ENCODE peak calls at places on chromosomes 16 and 17, in eight cellular contexts. D is astrocyte of the cerebellum, G is AG10803, Q is endodermal cell, E is tibial artery, A is heart right ventricle, Y is HFF-Myc, O is ovary. C is an unnamed sample.

GRCh38 chr17:7296189-7296861 is 1.9 kb upstream of the YBX2 start:
- DNase-seq in E (peak), G (peak), A (peak), Q (peak), Y (no peak), O (peak), D (peak), C (no peak)

GRCh38 chr16:11372924-11373306 is 27.7 kb downstream of the RMI2 start:
- DNase-seq in A (no peak), Q (no peak), E (no peak), O (peak), D (no peak), G (no peak), Y (no peak), C (no peak)

GRCh38 chr17:58047751-58048150 is 35.5 kb upstream of the DYNLL2 start:
- DNase-seq in G (peak), O (no peak), D (no peak), Q (no peak), E (no peak), A (no peak), Y (peak), C (no peak)

GRCh38 chr17:34354637-34355036 is 1.6 kb upstream of the CCL13 start:
- DNase-seq in O (no peak), G (peak), Y (no peak), E (no peak), A (no peak), Q (no peak), D (no peak), C (no peak)

GRCh38 chr17:81135503-81136283 is 29.6 kb upstream of the PVALEF start:
- DNase-seq in Y (no peak), A (no peak), E (no peak), Q (no peak), G (no peak), D (no peak), O (no peak), C (no peak)

GRCh38 chr16:55253987-55254386 is 70.0 kb upstream of the IRX6 start:
- DNase-seq in Q (no peak), A (no peak), E (no peak), D (no peak), G (no peak), Y (no peak), O (no peak), C (no peak)

GRCh38 chr17:31740611-31741082 is 118.4 kb downstream of the COPRS start:
- DNase-seq in E (peak), Q (no peak), D (no peak), A (no peak), Y (peak), O (no peak), G (peak), C (no peak)

GRCh38 chr17:62616993-62617893 is 10.2 kb upstream of the MRC2 start:
- DNase-seq in G (no peak), O (no peak), A (no peak), D (no peak), Y (no peak), Q (peak), E (no peak), C (no peak)

GRCh38 chr16:20241321-20241720 is 86.0 kb downstream of the GP2 start:
- DNase-seq in E (no peak), Y (no peak), O (no peak), G (no peak), Q (no peak), A (no peak), D (no peak), C (no peak)

GRCh38 chr16:84922351-84923135 is 88.8 kb downstream of the ZDHHC7 start:
- DNase-seq in D (no peak), Y (no peak), O (peak), G (peak), E (no peak), Q (no peak), A (peak), C (no peak)

GRCh38 chr16:70700101-70701020 is 14.5 kb upstream of the MTSS2 start:
- DNase-seq in E (peak), G (no peak), Y (no peak), Q (no peak), O (no peak), D (peak), A (peak), C (no peak)

GRCh38 chr17:75031972-75032895 is 14.5 kb downstream of the ATP5PD start:
- DNase-seq in Q (peak), O (peak), E (peak), A (peak), Y (no peak), D (no peak), G (peak), C (no peak)

GRCh38 chr17:64357191-64357981 is 33.3 kb downstream of the PECAM1 start:
- DNase-seq in Y (peak), O (no peak), Q (peak), G (peak), E (peak), D (peak), A (peak), C (no peak)

GRCh38 chr17:29571883-29572681 is 3.6 kb downstream of the TP53I13 start:
- DNase-seq in O (peak), D (no peak), E (peak), G (no peak), Y (no peak), A (peak), Q (no peak), C (no peak)

GRCh38 chr17:27453466-27453865 is 2.8 kb upstream of the KSR1 start:
- DNase-seq in E (no peak), Q (peak), Y (no peak), D (no peak), O (no peak), G (peak), A (no peak), C (no peak)

GRCh38 chr17:4739122-4740024 is at the start of the genes CXCL16 and ZMYND15:
- DNase-seq in A (peak), O (peak), E (peak), G (peak), Q (peak), D (no peak), Y (no peak), C (no peak)

GRCh38 chr17:72284806-72285205 is 164.0 kb downstream of the SOX9 start:
- DNase-seq in Y (no peak), G (no peak), A (no peak), Q (no peak), D (no peak), E (no peak), O (no peak), C (no peak)

GRCh38 chr17:17070931-17071330 is 28.7 kb downstream of the MPRIP start:
- DNase-seq in O (peak), A (no peak), E (peak), Y (no peak), G (no peak), Q (no peak), D (no peak), C (no peak)

GRCh38 chr16:14097182-14097951 is 26.2 kb downstream of the MRTFB start:
- DNase-seq in D (no peak), O (no peak), Y (no peak), A (no peak), Q (no peak), G (no peak), E (no peak), C (no peak)

GRCh38 chr17:69810326-69811035 is 264.5 kb upstream of the KCNJ16 start:
- DNase-seq in G (no peak), E (no peak), Y (no peak), A (no peak), O (no peak), Q (no peak), D (no peak), C (peak)

GRCh38 chr17:75471207-75471606 is 14.8 kb downstream of the TMEM94 start:
- DNase-seq in G (no peak), E (no peak), A (no peak), O (no peak), Q (no peak), D (no peak), Y (no peak), C (no peak)

GRCh38 chr17:72511874-72512273 is 391.1 kb downstream of the SOX9 start:
- DNase-seq in A (no peak), E (no peak), G (no peak), O (no peak), Y (no peak), Q (no peak), D (no peak), C (no peak)

GRCh38 chr17:41813039-41813680 is 356 bp downstream of the FKBP10 start:
- DNase-seq in Y (no peak), G (no peak), A (no peak), O (no peak), D (no peak), Q (no peak), E (no peak), C (no peak)

GRCh38 chr16:48000622-48001021 is 155.2 kb downstream of the ABCC12 start:
- DNase-seq in Y (no peak), O (no peak), G (no peak), Q (peak), D (no peak), E (no peak), A (no peak), C (no peak)

GRCh38 chr17:80786470-80786869 is 205.2 kb upstream of the CHMP6 start:
- DNase-seq in D (no peak), G (no peak), E (peak), A (no peak), Q (peak), Y (no peak), O (no peak), C (no peak)

GRCh38 chr16:85316321-85316919 is 204.1 kb upstream of the CIBAR2 start:
- DNase-seq in E (peak), G (peak), D (no peak), O (peak), A (peak), Y (no peak), Q (peak), C (no peak)

GRCh38 chr16:67653131-67654068 is 6.7 kb downstream of the ACD start:
- DNase-seq in O (peak), A (no peak), D (no peak), Q (peak), G (no peak), E (no peak), Y (no peak), C (no peak)

GRCh38 chr16:75130150-75130771 is 13.7 kb upstream of the LDHD start:
- DNase-seq in Y (no peak), O (no peak), G (peak), Q (peak), E (no peak), D (no peak), A (no peak), C (no peak)

GRCh38 chr17:50148226-50149098 is 2.0 kb downstream of the PPP1R9B start:
- DNase-seq in G (peak), Y (no peak), E (peak), D (no peak), O (peak), Q (peak), A (no peak), C (no peak)

GRCh38 chr17:49730078-49730786 is 22.5 kb upstream of the SLC35B1 start:
- DNase-seq in Y (peak), D (peak), G (peak), E (peak), O (peak), A (peak), Q (no peak), C (peak)

GRCh38 chr17:6274310-6274709 is 160.6 kb downstream of the AIPL1 start:
- DNase-seq in E (no peak), Y (no peak), A (no peak), Q (no peak), D (no peak), G (no peak), O (no peak), C (no peak)

GRCh38 chr17:17204041-17204591 is 2.0 kb downstream of the PLD6 start:
- DNase-seq in Q (no peak), D (no peak), A (peak), Y (no peak), E (peak), O (no peak), G (no peak), C (no peak)

GRCh38 chr16:81936209-81936608 is 75.1 kb downstream of the SDR42E1 start:
- DNase-seq in Q (no peak), G (no peak), O (no peak), Y (no peak), A (no peak), E (peak), D (no peak), C (no peak)

GRCh38 chr17:41967141-41967920 is 736 bp downstream of the CNP start:
- DNase-seq in Q (peak), E (no peak), G (no peak), D (no peak), O (peak), A (no peak), Y (no peak), C (no peak)

GRCh38 chr16:56269824-56270684 is 78.8 kb downstream of the GNAO1 start:
- DNase-seq in D (no peak), E (peak), A (peak), O (no peak), Y (no peak), G (peak), Q (peak), C (no peak)

GRCh38 chr16:77330332-77331043 is 104.3 kb downstream of the ADAMTS18 start:
- DNase-seq in E (no peak), G (no peak), D (no peak), A (no peak), Y (no peak), O (no peak), Q (peak), C (no peak)

GRCh38 chr17:35841505-35841904 is 27.2 kb downstream of the HEATR9 start:
- DNase-seq in Q (no peak), G (peak), E (no peak), D (no peak), A (no peak), O (no peak), Y (no peak), C (no peak)

DNA sequence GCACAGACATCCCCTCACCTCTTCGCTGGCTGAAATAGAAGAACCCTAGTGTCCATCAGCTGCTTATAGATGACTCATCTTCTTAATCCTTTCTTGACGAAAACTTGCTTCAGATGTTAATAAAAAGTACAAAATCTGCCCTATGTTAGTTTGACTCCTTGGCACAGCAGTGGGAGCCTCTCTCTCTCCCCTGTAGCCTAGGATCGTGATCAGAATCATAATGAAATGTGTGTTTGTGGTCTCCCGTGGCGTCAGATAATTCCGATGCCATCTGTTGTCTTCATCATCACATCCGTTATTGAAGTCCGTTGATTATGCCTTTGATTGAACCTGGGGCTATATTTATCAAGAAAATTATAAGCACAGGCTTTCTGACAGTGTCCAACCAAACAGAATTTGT is 102.4 kb downstream of the BMERB1 start:
- DNase-seq in Q (no peak), A (no peak), Y (no peak), O (no peak), G (no peak), E (no peak), D (no peak), C (no peak)
- TF ChIP-seq CTCF in Q (no peak), A (no peak), Y (no peak), O (no peak), G (no peak), E (no peak), D (no peak), C (no peak)

GRCh38 chr16:30937692-30938091 is 11.2 kb upstream of the ORAI3 start:
- DNase-seq in E (no peak), A (no peak), Y (no peak), G (no peak), Q (peak), D (no peak), O (no peak), C (no peak)

GRCh38 chr16:30944352-30944751 is 4.5 kb upstream of the ORAI3 start:
- DNase-seq in O (no peak), Q (no peak), E (no peak), G (no peak), D (no peak), Y (no peak), A (no peak), C (no peak)

GRCh38 chr16:30941600-30942420 is 7.1 kb upstream of the ORAI3 start:
- DNase-seq in O (peak), A (peak), D (no peak), Y (peak), G (peak), Q (peak), E (peak), C (no peak)

GRCh38 chr16:30946671-30947532 is 2.0 kb upstream of the ORAI3 start:
- DNase-seq in E (peak), Q (peak), G (no peak), D (no peak), O (peak), Y (no peak), A (no peak), C (no peak)

GRCh38 chr16:30942421-30942796 is 6.5 kb upstream of the ORAI3 start:
- DNase-seq in G (no peak), O (no peak), A (no peak), E (no peak), D (no peak), Y (no peak), Q (peak), C (no peak)
- H3K4me3 ChIP-seq in G (no peak), O (no peak), A (no peak), E (no peak), D (no peak), Y (no peak), Q (no peak), C (peak)

DNA sequence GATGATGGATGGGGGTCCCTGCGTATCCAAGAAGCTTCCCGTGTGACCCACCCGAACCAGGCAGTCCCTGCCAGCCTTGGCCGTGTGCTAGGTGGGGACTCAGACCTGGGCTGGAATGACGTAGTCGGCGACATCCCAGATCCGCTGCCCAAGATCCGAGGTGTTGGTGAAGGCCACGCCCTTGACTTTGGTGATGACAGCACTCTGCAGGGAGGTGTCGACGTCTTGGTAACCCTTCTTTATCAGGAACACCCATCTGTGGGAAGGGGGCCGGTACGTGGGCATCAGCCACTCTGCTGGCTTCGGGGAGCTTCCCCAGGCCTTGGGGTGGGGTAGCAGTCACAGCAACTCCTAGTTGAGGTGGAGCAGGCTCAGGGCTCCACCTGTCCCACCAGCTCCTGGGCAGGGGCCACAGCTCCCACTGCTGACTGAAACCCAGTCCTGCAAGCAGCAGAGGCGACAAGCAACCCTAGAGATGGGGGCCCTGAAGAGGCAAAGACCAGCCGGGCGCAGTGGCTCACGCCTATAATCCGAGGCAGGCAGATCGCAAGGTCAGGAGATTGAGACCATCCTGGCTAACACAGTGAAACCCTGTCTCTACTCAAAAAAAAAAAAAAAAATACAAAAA is 4.3 kb downstream of the P2RX5 start:
- DNase-seq in D (no peak), Y (no peak), G (no peak), Q (peak), A (no peak), O (no peak), E (no peak), C (no peak)
- TF ChIP-seq CTCF in D (no peak), Y (no peak), G (no peak), Q (peak), A (no peak), O (no peak), E (no peak), C (no peak)

GRCh38 chr17:61511480-61512182 is 59.4 kb downstream of the TBX4 start:
- DNase-seq in Y (no peak), Q (no peak), O (no peak), D (no peak), E (no peak), G (no peak), A (no peak), C (no peak)
- H3K4me3 ChIP-seq in Y (no peak), Q (no peak), O (no peak), D (no peak), E (no peak), G (no peak), A (no peak), C (no peak)

DNA sequence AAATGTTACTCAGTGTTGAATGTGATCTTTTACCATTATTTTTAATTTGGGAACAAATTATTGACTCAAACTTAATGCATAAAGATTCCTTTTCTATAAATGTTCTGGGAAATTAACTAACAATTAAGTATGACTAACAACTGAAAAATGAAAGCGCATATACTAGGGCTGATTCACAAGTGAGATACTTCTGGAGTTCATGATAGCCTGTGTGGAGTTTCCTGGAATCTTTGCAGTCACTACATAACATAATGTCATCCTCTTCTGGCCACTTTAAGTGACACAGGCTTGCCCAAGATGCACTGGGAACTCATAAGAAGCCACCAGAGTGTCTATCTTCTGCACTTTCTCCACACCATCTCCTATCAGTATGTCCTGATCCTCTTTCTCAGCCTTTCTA is 450.3 kb upstream of the CDH11 start:
- DNase-seq in Q (no peak), O (no peak), G (peak), A (no peak), Y (peak), D (peak), E (no peak), C (no peak)
- TF ChIP-seq CTCF in Q (no peak), O (no peak), G (peak), A (no peak), Y (no peak), D (no peak), E (no peak), C (no peak)

GRCh38 chr17:15652960-15653359 is 31.2 kb downstream of the TRIM16 start:
- DNase-seq in E (no peak), O (no peak), Q (no peak), G (no peak), D (no peak), Y (no peak), A (no peak), C (no peak)

GRCh38 chr17:15651583-15652110 is 32.1 kb upstream of the FBXW10B start:
- DNase-seq in Y (peak), D (peak), Q (peak), A (peak), O (peak), E (peak), G (peak), C (peak)

GRCh38 chr17:15651001-15651582 is 31.6 kb upstream of the FBXW10B start:
- DNase-seq in Q (peak), O (no peak), D (no peak), Y (no peak), G (no peak), E (no peak), A (peak), C (no peak)

GRCh38 chr17:15648384-15648783 is 28.9 kb upstream of the FBXW10B start:
- DNase-seq in O (no peak), D (no peak), E (no peak), Y (no peak), G (no peak), A (no peak), Q (no peak), C (no peak)

GRCh38 chr17:15649861-15650391 is 30.4 kb upstream of the FBXW10B start:
- DNase-seq in D (peak), A (peak), E (peak), O (no peak), G (peak), Y (no peak), Q (peak), C (no peak)
- H3K4me3 ChIP-seq in D (no peak), A (peak), E (peak), O (no peak), G (peak), Y (peak), Q (no peak), C (peak)

C was measured in epithelial cell of proximal tubule.